ENCODE peak calls at places on chromosome 9, in four cellular contexts. R is choroid plexus epithelial cell, N is epithelial cell of esophagus, Z is osteoblast. L is an unnamed sample.

GRCh38 chr9:137589441-137590122 is 730 bp downstream of the ZMYND19 start:
- DNase-seq in R (peak; percentile 26), N (peak; percentile 27), Z (peak; percentile 91), L (no peak)

GRCh38 chr9:87035868-87036267 is 88.6 kb upstream of the GAS1 start:
- DNase-seq in R (no peak), N (no peak), Z (no peak), L (no peak)

GRCh38 chr9:106880081-106880480 is 17.1 kb downstream of the ZNF462 start:
- DNase-seq in R (no peak), N (peak; percentile 14), Z (no peak), L (no peak)

GRCh38 chr9:21906878-21907277 is 87.3 kb downstream of the CDKN2A start:
- DNase-seq in R (peak; percentile 86), N (no peak), Z (no peak), L (peak; percentile 42)

GRCh38 chr9:90724880-90725279 is 76.7 kb upstream of the SYK start:
- DNase-seq in R (no peak), N (no peak), Z (no peak), L (no peak)

GRCh38 chr9:20929276-20929675 is 102.2 kb downstream of the HACD4 start:
- DNase-seq in R (no peak), N (no peak), Z (no peak), L (no peak)

GRCh38 chr9:7129391-7129790 is 371.6 kb downstream of the KDM4C start:
- DNase-seq in R (no peak), N (peak; percentile 36), Z (no peak), L (no peak)

GRCh38 chr9:136086951-136087740 is 7.9 kb downstream of the NACC2 start:
- DNase-seq in R (no peak), N (no peak), Z (peak; percentile 77), L (no peak)

GRCh38 chr9:81559741-81560140 is 129.6 kb downstream of the TLE1 start:
- DNase-seq in R (peak; percentile 98), N (peak; percentile 86), Z (peak; percentile 88), L (peak; percentile 90)

GRCh38 chr9:14992025-14992424 is 81.8 kb upstream of the FREM1 start:
- DNase-seq in R (no peak), N (no peak), Z (no peak), L (no peak)

DNA sequence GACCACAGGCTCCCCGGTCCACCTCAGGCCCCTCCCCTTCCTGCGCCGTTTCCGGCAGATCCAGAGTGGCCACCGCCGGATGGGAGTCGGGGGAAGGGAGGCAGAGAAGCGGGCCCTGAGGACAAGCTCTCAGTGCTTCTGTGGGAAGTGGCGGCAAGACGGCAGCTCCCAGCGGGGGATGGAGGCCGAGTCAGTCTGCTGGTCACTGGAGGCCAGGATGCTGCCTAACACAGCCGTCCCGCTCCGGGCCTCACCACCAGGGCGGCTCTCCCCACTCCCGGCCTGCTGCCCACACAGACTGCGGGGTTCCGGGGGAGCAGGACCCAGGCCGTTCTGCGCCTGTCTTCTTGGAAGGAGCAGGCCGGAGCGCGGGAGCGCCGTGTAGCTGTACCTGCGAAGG is 31.4 kb downstream of the FXN start:
- DNase-seq in R (no peak), N (no peak), Z (no peak), L (no peak)
- TF ChIP-seq CTCF in R (no peak), N (no peak), Z (no peak), L (no peak)

GRCh38 chr9:105436753-105437152 is 11.1 kb upstream of the FSD1L start:
- DNase-seq in R (no peak), N (no peak), Z (no peak), L (no peak)

GRCh38 chr9:105435453-105435852 is 12.4 kb upstream of the FSD1L start:
- DNase-seq in R (no peak), N (no peak), Z (no peak), L (no peak)

GRCh38 chr9:105437704-105438103 is 10.1 kb upstream of the FSD1L start:
- DNase-seq in R (no peak), N (no peak), Z (no peak), L (no peak)

GRCh38 chr9:105439428-105439827 is 8.4 kb upstream of the FSD1L start:
- DNase-seq in R (peak; percentile 76), N (no peak), Z (no peak), L (no peak)

GRCh38 chr9:105438136-105438839 is 9.5 kb upstream of the FSD1L start:
- DNase-seq in R (peak; percentile 94), N (no peak), Z (no peak), L (peak; percentile 86)
- H3K4me3 ChIP-seq in R (no peak overlapping the region), N (no peak overlapping the region), Z (no peak overlapping the region), L (no peak overlapping the region)

GRCh38 chr9:114803886-114804285 is 2.0 kb downstream of the TNFSF15 start:
- DNase-seq in R (peak; percentile 61), N (no peak), Z (no peak), L (peak; percentile 45)
- TF ChIP-seq CTCF in R (no peak), N (no peak), Z (no peak), L (no peak)

DNA sequence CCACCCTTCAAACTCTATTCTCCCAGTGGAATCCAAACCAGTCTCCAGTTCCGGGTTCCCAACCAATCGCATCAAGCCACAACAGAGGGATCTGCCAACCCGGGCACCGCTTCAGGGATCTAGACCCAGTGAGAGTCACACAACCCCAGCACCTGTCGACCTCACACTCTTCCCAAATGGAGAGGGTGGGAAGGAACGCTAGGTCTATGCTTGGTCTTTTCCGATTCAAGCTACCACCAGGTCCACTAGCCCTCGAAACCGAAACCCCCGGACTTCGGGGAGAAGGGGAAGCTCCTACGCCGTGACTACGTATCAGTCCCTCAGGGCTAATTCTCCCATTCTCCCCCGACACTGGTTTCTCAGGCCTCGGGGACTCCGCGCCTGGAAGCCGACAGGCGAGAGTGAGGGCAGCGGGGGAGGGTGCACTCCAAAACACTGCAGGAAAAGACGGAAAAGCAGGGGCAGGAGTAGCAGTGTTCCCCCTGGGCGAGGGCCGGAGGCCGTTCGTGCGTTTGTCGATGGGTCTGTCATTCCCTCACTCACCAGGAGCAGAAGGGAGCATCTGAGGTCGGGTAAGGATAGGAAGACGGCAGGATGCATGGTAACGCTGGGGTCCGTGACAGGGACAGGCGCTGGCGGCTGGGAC is 436 bp downstream of the ERP44 start:
- DNase-seq in R (peak; percentile 43), N (peak; percentile 92), Z (peak; percentile 60), L (peak; percentile 6)
- H3K4me3 ChIP-seq in R (peak overlapping the region; percentile 98), N (peak overlapping the region; percentile 100), Z (peak overlapping the region; percentile 83), L (peak overlapping the region; percentile 99)

GRCh38 chr9:134163374-134164196 is 779 bp downstream of the RNU6ATAC start:
- DNase-seq in R (peak; percentile 54), N (peak; percentile 68), Z (peak; percentile 89), L (no peak)
- TF ChIP-seq CTCF in R (peak; percentile 46), N (peak; percentile 45), Z (peak; percentile 44), L (peak; percentile 45)

DNA sequence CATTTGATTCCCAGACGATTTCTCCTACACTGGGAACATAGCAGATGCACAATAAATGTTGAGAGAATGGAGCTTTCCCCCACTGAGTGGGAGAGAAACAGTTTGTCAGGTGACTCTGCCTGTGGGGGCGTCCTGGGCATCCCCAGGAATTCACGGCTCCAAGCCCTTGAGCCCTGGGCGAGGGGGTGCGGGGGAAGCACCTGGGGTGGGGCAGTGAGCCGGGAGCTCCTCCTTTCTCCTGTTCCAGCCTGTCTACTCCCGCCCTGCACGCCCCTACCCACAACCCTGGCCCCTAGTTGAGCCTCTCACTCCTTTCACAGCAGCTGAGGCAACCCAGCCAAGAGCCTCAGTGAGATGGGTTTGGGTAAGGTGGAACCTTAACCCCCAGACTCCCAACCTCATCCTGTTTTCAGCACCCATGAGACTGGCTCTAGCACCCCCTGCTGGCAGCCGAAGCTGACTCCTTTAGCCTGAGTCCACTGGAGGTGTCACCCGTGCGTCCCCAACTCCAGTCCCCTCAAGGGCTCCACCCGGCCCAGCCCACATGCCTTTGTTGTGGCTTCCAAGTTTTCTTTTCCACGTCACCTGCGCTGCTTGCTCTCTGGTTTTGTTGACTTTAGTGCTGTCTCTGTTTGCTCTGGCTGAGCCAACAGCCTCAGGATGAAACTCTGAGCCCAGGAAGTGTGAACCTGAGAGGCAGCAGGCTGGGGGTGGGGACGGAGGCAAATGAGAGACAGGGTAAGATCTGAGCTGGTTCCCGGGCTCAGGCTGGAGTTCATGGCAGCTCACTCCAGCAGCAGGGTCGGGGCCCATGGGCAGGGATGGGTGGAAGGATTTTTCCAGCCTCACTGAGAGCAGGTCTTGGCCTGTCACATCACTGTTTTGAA is 13.0 kb upstream of the AQP7 start:
- DNase-seq in R (peak; percentile 54), N (peak; percentile 88), Z (peak; percentile 91), L (no peak)
- H3K4me3 ChIP-seq in R (no peak overlapping the region), N (no peak overlapping the region), Z (no peak overlapping the region), L (no peak overlapping the region)

GRCh38 chr9:110183208-110184145 is 24.5 kb downstream of the C9orf152 start:
- DNase-seq in R (peak; percentile 90), N (peak; percentile 84), Z (no peak), L (peak; percentile 44)
- TF ChIP-seq CTCF in R (peak; percentile 81), N (peak; percentile 85), Z (peak; percentile 74), L (peak; percentile 78)

DNA sequence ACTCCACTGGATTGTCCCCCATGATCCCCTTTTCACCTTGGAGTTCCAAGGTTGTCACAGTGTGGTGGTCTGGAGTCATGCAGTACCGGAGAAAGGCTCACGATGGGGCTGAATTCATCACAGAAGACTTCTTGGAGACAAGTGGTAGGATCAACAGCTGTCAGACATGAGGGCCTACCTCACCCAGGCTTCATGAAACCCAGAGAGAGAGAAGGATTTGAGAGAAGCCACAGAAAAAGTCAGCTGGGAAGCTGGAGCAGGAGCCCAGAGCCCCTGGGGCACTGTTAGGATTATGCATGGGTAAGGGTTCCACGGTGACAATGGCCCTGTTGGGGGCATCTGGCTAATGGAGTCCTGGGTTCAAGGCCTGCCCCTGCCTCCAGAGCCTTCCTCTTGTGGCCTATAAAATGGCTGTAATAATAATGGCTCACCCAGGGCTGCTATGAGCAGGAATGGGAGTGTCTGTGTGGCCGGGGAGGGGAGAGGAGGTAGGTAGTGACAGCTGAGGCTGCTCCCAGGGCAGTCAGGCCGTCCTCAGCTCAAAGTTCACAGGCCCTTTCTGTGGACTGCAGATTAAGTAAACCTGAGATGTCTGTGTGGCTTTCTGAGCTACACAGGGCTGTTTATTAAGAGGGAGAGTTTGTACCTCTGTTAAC is 910 bp downstream of the TRIM14 start:
- DNase-seq in R (peak; percentile 38), N (peak; percentile 40), Z (peak; percentile 88), L (no peak)
- H3K4me3 ChIP-seq in R (peak overlapping the region; percentile 67), N (peak overlapping the region; percentile 71), Z (peak overlapping the region; percentile 82), L (peak overlapping the region; percentile 72)

L was measured in AG04450.